ENCODE peak calls at places on chromosomes 13 and 19, in nine cellular contexts. X is left ventricle myocardium inferior; C is upper lobe of left lung; N is right cardiac atrium; E is sigmoid colon; H is fibroblast of lung; T is cardiac muscle cell; V is mesenchymal stem cell; B is naive thymus-derived CD4-positive, alpha-beta T cell. P is an unnamed sample. For H3K4me1, the result is how much of the 10 kb centered on the place peaks cover.

GRCh38 chr13:95643814-95644598 is 500 bp downstream of the DZIP1 start:
- DNase-seq in X (peak), V (peak), H (peak), T (peak), N (peak), B (no peak), E (no peak), C (peak), P (no peak)

GRCh38 chr19:3801412-3802096 is 15.4 kb upstream of the MATK start:
- DNase-seq in V (no peak), N (peak), T (peak), B (peak), E (no peak), C (peak), X (peak), H (peak), P (peak)

GRCh38 chr19:6204212-6204611 is 68.7 kb downstream of the ACSBG2 start:
- DNase-seq in E (peak), X (no peak), H (no peak), C (no peak), V (peak), B (no peak), N (no peak), T (no peak), P (no peak)

GRCh38 chr13:101408154-101408553 is 8.2 kb downstream of the NALCN start:
- DNase-seq in B (no peak), C (no peak), N (no peak), X (no peak), V (no peak), E (no peak), H (no peak), T (no peak), P (no peak)

GRCh38 chr19:3186377-3186688 is 603 bp downstream of the NCLN start:
- DNase-seq in X (no peak), B (no peak), N (no peak), C (no peak), H (no peak), T (peak), V (peak), E (no peak), P (peak)

GRCh38 chr13:42617262-42617661 is 43.3 kb downstream of the TNFSF11 start:
- DNase-seq in C (no peak), H (no peak), X (no peak), V (no peak), T (no peak), E (no peak), N (no peak), B (no peak), P (no peak)

GRCh38 chr13:109336730-109337129 is 449.7 kb downstream of the IRS2 start:
- DNase-seq in E (no peak), V (peak), X (no peak), N (no peak), T (no peak), H (peak), B (no peak), C (no peak), P (no peak)

GRCh38 chr13:75825161-75825560 is 189.0 kb downstream of the LMO7 start:
- DNase-seq in X (no peak), E (no peak), C (no peak), V (no peak), T (no peak), N (no peak), B (no peak), H (no peak), P (no peak)

GRCh38 chr13:107395927-107396757 is 819.2 kb downstream of the LIG4 start:
- DNase-seq in H (no peak), V (no peak), N (no peak), T (no peak), C (no peak), B (no peak), X (no peak), E (no peak), P (no peak)

GRCh38 chr13:29369060-29369743 is 226.3 kb downstream of the SLC7A1 start:
- DNase-seq in H (peak), X (no peak), V (peak), E (no peak), B (no peak), N (no peak), T (peak), C (no peak), P (peak)

GRCh38 chr13:75195479-75196111 is 286.4 kb downstream of the TBC1D4 start:
- DNase-seq in H (no peak), V (no peak), X (no peak), C (no peak), B (no peak), N (peak), T (no peak), E (no peak), P (no peak)

GRCh38 chr19:9431475-9431874 is 3.9 kb downstream of the ZNF266 start:
- DNase-seq in X (peak), T (peak), N (peak), V (peak), E (no peak), C (no peak), H (no peak), B (no peak), P (peak)

GRCh38 chr19:34096020-34096915 is 76.0 kb upstream of the LSM14A start:
- DNase-seq in V (peak), H (peak), X (no peak), C (no peak), E (no peak), N (no peak), B (peak), T (peak), P (peak)

GRCh38 chr13:94599877-94600276 is 1.8 kb upstream of the GPR180 start:
- DNase-seq in C (no peak), T (no peak), B (no peak), E (no peak), X (no peak), V (no peak), N (no peak), H (no peak), P (no peak)

DNA sequence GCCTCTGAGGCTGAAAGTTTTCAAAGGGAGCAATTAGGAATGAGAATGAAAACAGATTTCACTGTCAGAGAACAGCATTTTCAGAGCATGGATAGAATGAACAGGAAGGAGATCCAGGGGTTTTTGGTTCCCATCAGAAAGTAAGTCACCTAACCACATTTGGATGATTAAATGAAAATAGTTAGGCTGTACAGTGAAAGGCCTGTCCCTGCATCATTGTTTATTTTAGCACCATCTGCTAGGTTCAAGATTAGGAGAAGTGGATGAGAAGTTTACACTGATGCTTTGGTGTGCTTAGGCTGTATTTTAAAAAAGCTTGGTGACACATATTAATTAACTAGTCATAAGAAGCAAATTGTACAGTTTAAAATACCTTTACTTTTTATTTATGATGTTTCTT is 60.8 kb downstream of the EDNRB start:
- DNase-seq in T (no peak), V (peak), C (no peak), N (no peak), E (no peak), H (peak), B (no peak), X (no peak), P (no peak)
- H3K27ac ChIP-seq in T (no peak), V (no peak), C (no peak), N (no peak), E (no peak), H (no peak), B (no peak), X (no peak), P (no peak)

GRCh38 chr19:15508035-15508710 is at the start of gene CYP4F22:
- DNase-seq in X (no peak), C (peak), H (no peak), E (no peak), T (no peak), V (no peak), B (no peak), N (no peak), P (peak)
- H3K4me3 ChIP-seq in X (peak), C (no peak), H (no peak), E (no peak), T (no peak), V (no peak), B (peak), N (peak), P (no peak)

DNA sequence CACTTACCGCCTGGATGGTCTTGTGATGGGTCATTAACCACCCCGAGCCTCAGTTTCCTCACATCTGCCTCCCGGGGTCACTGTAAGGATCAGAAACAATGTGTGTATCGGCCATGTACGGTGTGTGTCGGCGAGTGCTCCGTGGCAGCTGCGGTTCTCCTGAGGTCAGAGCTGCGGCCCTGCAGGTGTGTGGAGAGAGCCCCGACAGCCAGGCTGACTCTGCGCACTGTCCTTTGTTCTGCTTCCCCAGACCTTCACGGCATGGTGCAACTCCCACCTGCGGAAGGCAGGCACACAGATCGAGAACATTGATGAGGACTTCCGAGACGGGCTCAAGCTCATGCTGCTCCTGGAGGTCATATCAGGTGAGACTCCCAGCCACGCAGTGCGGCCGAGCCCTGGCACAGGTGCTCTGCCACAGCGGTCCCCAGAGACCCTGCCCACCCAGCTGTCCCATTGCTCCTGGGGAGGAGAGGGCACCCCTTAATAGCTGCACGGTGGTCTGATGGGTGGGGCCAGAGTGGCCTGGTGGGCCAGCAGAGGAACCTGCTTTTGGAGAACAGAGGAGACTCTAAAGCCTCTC is 43.8 kb downstream of the CAPN12 start:
- DNase-seq in E (no peak), V (no peak), T (no peak), H (no peak), C (no peak), B (no peak), X (no peak), N (no peak), P (no peak)
- H3K4me1 ChIP-seq in E (half or more), V (half or more), T (under half), H (under half), C (half or more), B (under half), X (half or more), N (under half), P (under half)

GRCh38 chr13:73718248-73718647 is 416.0 kb downstream of the KLF12 start:
- DNase-seq in X (no peak), T (no peak), E (no peak), C (no peak), N (no peak), B (no peak), H (no peak), V (no peak), P (no peak)
- H3K27ac ChIP-seq in X (no peak), T (no peak), E (no peak), C (no peak), N (no peak), B (no peak), H (no peak), V (no peak), P (no peak)

GRCh38 chr19:49132974-49133609 is 13.7 kb downstream of the PPFIA3 start:
- DNase-seq in H (no peak), B (peak), T (peak), C (peak), V (no peak), N (peak), X (peak), E (no peak), P (peak)
- H3K4me3 ChIP-seq in H (no peak), B (peak), T (no peak), C (no peak), V (no peak), N (peak), X (peak), E (peak), P (peak)

GRCh38 chr13:30382836-30383525 is 39.3 kb upstream of the UBE2L5 start:
- DNase-seq in C (no peak), E (no peak), B (peak), N (no peak), X (no peak), H (no peak), V (no peak), T (no peak), P (no peak)

GRCh38 chr13:30376426-30377311 is 45.6 kb upstream of the UBE2L5 start:
- DNase-seq in B (peak), E (no peak), N (no peak), C (no peak), V (no peak), X (no peak), T (peak), H (no peak), P (peak)

GRCh38 chr13:30375436-30375835 is 46.9 kb upstream of the UBE2L5 start:
- DNase-seq in N (no peak), C (no peak), E (no peak), X (no peak), B (no peak), T (no peak), H (no peak), V (no peak), P (no peak)

GRCh38 chr13:30377312-30377685 is 45.0 kb upstream of the UBE2L5 start:
- DNase-seq in T (no peak), N (no peak), V (no peak), E (no peak), B (no peak), X (no peak), H (no peak), C (no peak), P (no peak)

DNA sequence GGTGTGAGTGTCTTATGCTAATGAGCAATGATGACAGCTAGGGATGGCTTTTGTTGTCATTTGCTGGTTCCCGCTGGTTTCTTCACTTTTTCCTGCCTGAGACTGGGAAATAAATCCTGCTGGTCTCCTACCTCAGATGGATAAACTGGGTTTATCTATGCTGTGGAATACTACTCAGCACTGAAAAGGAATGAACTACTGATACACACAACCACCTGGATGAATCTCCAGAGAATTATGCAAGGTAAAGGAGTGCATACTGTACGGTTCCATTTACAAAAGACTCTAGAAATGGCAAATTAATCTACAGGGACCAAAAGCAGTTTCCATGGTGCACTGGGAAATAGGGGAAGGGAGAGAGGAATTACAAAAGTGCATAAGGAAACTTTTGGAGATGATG is 41.2 kb upstream of the UBE2L5 start:
- DNase-seq in N (no peak), V (no peak), E (no peak), C (no peak), H (no peak), T (no peak), B (no peak), X (no peak), P (no peak)
- H3K4me1 ChIP-seq in N (under half), V (under half), E (under half), C (under half), H (under half), T (under half), B (under half), X (under half), P (half or more)